ENCODE peak calls at places on chromosomes 6 and 20, in seven cellular contexts. N is fibroblast of mammary gland, Z is heart left ventricle, Y is A549, U is cardiac muscle cell, I is foreskin fibroblast, C is WERI-Rb-1. F is an unnamed sample.

GRCh38 chr6:43937236-43938177 is 167.5 kb downstream of the VEGFA start:
- DNase-seq in N (no peak), Z (no peak), Y (no peak), U (peak; percentile 96), I (no peak), C (peak; percentile 31), F (no peak)

GRCh38 chr6:55632953-55633352 is 54.0 kb upstream of the HMGCLL1 start:
- DNase-seq in N (no peak), Z (no peak), Y (no peak), U (no peak), I (peak; percentile 3), C (no peak), F (no peak)

GRCh38 chr20:10171864-10172751 is 46.5 kb upstream of the SNAP25 start:
- DNase-seq in N (peak; percentile 43), Z (peak; percentile 33), Y (peak; percentile 84), U (peak; percentile 45), I (peak; percentile 57), C (peak; percentile 69), F (no peak)

GRCh38 chr6:50707652-50708325 is 5.5 kb upstream of the TFAP2D start:
- DNase-seq in N (no peak), Z (no peak), Y (no peak), U (no peak), I (no peak), C (no peak), F (no peak)

GRCh38 chr6:80214436-80215022 is 108.1 kb downstream of the BCKDHB start:
- DNase-seq in N (peak; percentile 70), Z (no peak), Y (peak; percentile 45), U (peak; percentile 80), I (peak; percentile 45), C (peak; percentile 23), F (peak; percentile 12)

GRCh38 chr20:17629025-17629424 is 53.0 kb downstream of the RRBP1 start:
- DNase-seq in N (no peak), Z (no peak), Y (no peak), U (no peak), I (no peak), C (no peak), F (no peak)

GRCh38 chr6:42088101-42088591 is 37.8 kb downstream of the TAF8 start:
- DNase-seq in N (peak; percentile 61), Z (peak; percentile 83), Y (peak; percentile 66), U (no peak), I (peak; percentile 20), C (no peak), F (no peak)

GRCh38 chr6:156131221-156131903 is 645.8 kb upstream of the ARID1B start:
- DNase-seq in N (no peak), Z (no peak), Y (no peak), U (no peak), I (no peak), C (no peak), F (no peak)

GRCh38 chr6:112384511-112384910 is 37.4 kb downstream of the RFPL4B start:
- DNase-seq in N (no peak), Z (no peak), Y (no peak), U (no peak), I (no peak), C (no peak), F (no peak)

GRCh38 chr6:37783025-37783825 is 36.3 kb upstream of the ZFAND3 start:
- DNase-seq in N (peak; percentile 37), Z (peak; percentile 36), Y (no peak), U (no peak), I (no peak), C (no peak), F (no peak)

GRCh38 chr6:33323623-33323948 is 6.0 kb upstream of the ZBTB22 start:
- DNase-seq in N (no peak), Z (no peak), Y (no peak), U (no peak), I (no peak), C (peak; percentile 82), F (no peak)

GRCh38 chr6:6703720-6704422 is 115.4 kb downstream of the LY86 start:
- DNase-seq in N (no peak), Z (no peak), Y (no peak), U (no peak), I (no peak), C (no peak), F (no peak)

GRCh38 chr20:32368930-32369329 is 10.8 kb downstream of the ASXL1 start:
- DNase-seq in N (no peak), Z (no peak), Y (no peak), U (no peak), I (no peak), C (no peak), F (no peak)

GRCh38 chr6:44116643-44117382 is 10.4 kb downstream of the MRPL14 start:
- DNase-seq in N (peak; percentile 88), Z (no peak), Y (no peak), U (no peak), I (peak; percentile 83), C (no peak), F (no peak)

GRCh38 chr6:45507156-45507555 is 129.4 kb upstream of the SUPT3H start:
- DNase-seq in N (no peak), Z (no peak), Y (no peak), U (no peak), I (no peak), C (no peak), F (no peak)

GRCh38 chr6:69835414-69836179 is 30.8 kb upstream of the COL19A1 start:
- DNase-seq in N (peak; percentile 79), Z (no peak), Y (peak; percentile 57), U (peak; percentile 62), I (peak; percentile 42), C (peak; percentile 20), F (peak; percentile 31)

GRCh38 chr6:147141690-147142308 is 62.4 kb upstream of the STXBP5 start:
- DNase-seq in N (peak; percentile 80), Z (no peak), Y (peak; percentile 23), U (no peak), I (peak; percentile 65), C (no peak), F (no peak)

GRCh38 chr20:11328839-11329238 is 588.9 kb upstream of the BTBD3 start:
- DNase-seq in N (no peak), Z (no peak), Y (no peak), U (no peak), I (no peak), C (no peak), F (peak; percentile 44)

GRCh38 chr6:31874836-31875572 is 3.8 kb downstream of the SLC44A4 start:
- DNase-seq in N (no peak), Z (no peak), Y (no peak), U (no peak), I (no peak), C (no peak), F (no peak)

GRCh38 chr6:31874084-31874670 is 4.6 kb downstream of the SLC44A4 start:
- DNase-seq in N (no peak), Z (no peak), Y (no peak), U (no peak), I (no peak), C (no peak), F (no peak)

GRCh38 chr6:31871068-31871659 is 7.6 kb downstream of the SLC44A4 start:
- DNase-seq in N (peak; percentile 7), Z (no peak), Y (no peak), U (no peak), I (no peak), C (peak; percentile 70), F (no peak)

GRCh38 chr6:31865205-31866118 is 2.8 kb upstream of the NEU1 start:
- DNase-seq in N (no peak), Z (no peak), Y (no peak), U (peak; percentile 12), I (no peak), C (no peak), F (peak; percentile 36)

DNA sequence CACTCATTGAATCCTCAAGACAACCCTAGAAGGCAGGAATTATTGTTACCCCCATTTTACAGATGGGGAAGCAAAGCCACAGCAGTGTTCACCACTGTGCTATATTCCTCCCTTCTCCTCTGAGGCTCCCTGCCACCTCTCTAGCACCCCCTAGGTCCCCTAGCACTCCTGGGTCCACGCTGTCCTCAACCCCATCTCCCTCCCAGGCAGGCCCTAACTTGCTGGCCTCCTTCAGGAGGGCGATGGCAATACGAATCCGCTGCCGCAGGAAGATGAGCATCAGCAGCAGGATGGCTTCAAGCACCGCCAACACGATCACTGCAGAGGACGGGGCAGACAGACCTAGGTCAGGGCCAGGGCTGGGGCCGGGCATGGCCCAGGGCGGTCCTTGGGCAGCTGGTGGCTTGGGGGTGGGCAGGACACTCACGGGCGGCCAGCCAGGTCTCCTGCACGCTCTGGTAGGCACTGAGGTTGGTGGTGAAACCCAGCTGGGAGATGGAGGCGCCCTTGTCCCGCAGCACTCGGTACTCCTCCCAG is 7.8 kb upstream of the NEU1 start:
- DNase-seq in N (no peak), Z (no peak), Y (no peak), U (no peak), I (no peak), C (no peak), F (no peak)
- TF ChIP-seq CTCF in N (no peak), Z (no peak), Y (no peak), U (no peak), I (no peak), C (peak; percentile 40), F (peak; percentile 34)

DNA sequence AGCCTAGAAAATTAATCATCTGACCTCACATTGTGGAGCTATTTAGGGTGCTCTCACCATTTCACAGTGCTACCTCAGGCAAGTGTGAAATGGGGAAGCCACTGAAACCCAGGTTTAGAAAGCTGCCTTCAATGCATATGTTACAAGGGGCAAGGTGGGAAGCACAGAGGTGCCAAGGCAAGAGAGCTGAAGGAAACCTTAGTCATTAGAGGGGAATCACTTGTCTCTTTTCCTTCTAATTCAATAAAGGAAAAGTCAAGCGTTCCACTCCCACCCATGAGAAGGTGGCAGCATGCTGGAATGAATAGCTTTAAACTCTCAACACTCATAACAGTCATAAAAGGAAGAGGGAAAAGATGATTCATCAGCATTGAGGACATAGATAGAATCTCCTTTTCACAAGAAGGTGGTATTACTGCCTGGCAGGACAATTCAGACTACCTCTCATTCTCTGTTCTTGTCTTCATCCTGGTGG is 251.9 kb upstream of the IRAK1BP1 start:
- DNase-seq in N (peak; percentile 34), Z (no peak), Y (no peak), U (no peak), I (no peak), C (no peak), F (no peak)
- H3K4me3 ChIP-seq in N (no peak overlapping the region), Z (no peak overlapping the region), Y (no peak overlapping the region), U (no peak overlapping the region), I (no peak overlapping the region), C (no peak overlapping the region), F (no peak overlapping the region)

DNA sequence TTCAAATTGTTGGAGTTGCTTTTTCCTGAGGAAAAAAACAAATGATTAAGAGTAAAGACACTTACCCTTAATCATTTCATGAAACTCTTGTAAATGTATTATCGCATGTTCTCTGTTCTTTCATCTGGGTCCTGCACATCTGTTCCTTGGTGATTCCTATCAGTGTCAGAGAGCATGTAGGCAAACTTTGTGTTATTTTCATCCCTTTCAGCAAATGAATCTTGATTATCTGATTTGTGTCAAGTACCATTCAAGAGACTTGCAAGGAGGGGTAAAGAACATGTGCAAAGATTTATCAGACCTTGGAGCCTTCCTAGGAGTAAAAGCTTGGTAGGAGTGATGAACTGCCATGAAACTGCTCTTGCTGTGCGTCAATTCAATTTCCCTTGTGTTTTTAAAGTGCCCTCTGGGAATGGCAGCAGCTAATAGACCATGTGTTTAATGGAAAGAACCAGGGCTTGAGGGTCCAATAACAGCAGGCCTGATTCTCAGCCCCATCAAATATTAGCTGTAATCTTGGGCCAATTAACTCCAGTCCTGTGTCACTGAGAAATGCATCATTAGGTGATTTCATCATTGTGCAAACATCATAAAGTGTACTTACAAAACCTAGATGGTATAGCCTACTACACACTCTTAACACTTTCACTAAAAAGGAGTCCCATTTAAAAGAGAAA is 118.9 kb upstream of the CEP85L start:
- DNase-seq in N (peak; percentile 6), Z (no peak), Y (no peak), U (no peak), I (no peak), C (no peak), F (no peak)
- TF ChIP-seq CTCF in N (no peak), Z (no peak), Y (no peak), U (no peak), I (no peak), C (no peak), F (no peak)

GRCh38 chr6:157563611-157564284 is 182.8 kb downstream of the ZDHHC14 start:
- DNase-seq in N (no peak), Z (no peak), Y (no peak), U (no peak), I (no peak), C (no peak), F (no peak)
- H3K4me3 ChIP-seq in N (no peak overlapping the region), Z (no peak overlapping the region), Y (no peak overlapping the region), U (no peak overlapping the region), I (no peak overlapping the region), C (no peak overlapping the region), F (no peak overlapping the region)

F was measured in epithelial cell of proximal tubule.